ENCODE peak calls at places on chromosomes 16 and 17, in eight cellular contexts. One of them, this sample, is unnamed.

GRCh38 chr16:11992594-11993524 is 16.3 kb downstream of the SNX29 start:
- DNase-seq in heart right ventricle: no peak
- DNase-seq in stomach: no peak
- DNase-seq in nephron progenitor cell: no peak
- DNase-seq in IMR-90: no peak
- DNase-seq in transverse colon: no peak
- DNase-seq in glutamatergic neuron: no peak
- DNase-seq in coronary artery: no peak
- DNase-seq in this sample: no peak

GRCh38 chr17:57387575-57387974 is 131.3 kb downstream of the MSI2 start:
- DNase-seq in heart right ventricle: no peak
- DNase-seq in stomach: no peak
- DNase-seq in nephron progenitor cell: no peak
- DNase-seq in IMR-90: no peak
- DNase-seq in transverse colon: no peak
- DNase-seq in glutamatergic neuron: no peak
- DNase-seq in coronary artery: no peak
- DNase-seq in this sample: no peak

GRCh38 chr16:62256406-62256805 is 220.2 kb upstream of the CDH8 start:
- DNase-seq in heart right ventricle: no peak
- DNase-seq in stomach: no peak
- DNase-seq in nephron progenitor cell: no peak
- DNase-seq in IMR-90: no peak
- DNase-seq in transverse colon: no peak
- DNase-seq in glutamatergic neuron: no peak
- DNase-seq in coronary artery: no peak
- DNase-seq in this sample: no peak

GRCh38 chr17:5226940-5227878 is 7.5 kb downstream of the SCIMP start:
- DNase-seq in heart right ventricle: no peak
- DNase-seq in stomach: no peak
- DNase-seq in nephron progenitor cell: no peak
- DNase-seq in IMR-90: no peak
- DNase-seq in transverse colon: no peak
- DNase-seq in glutamatergic neuron: no peak
- DNase-seq in coronary artery: no peak
- DNase-seq in this sample: no peak

GRCh38 chr16:1012722-1013592 is 31.4 kb downstream of the SOX8 start:
- DNase-seq in heart right ventricle: no peak
- DNase-seq in stomach: no peak
- DNase-seq in nephron progenitor cell: no peak
- DNase-seq in IMR-90: no peak
- DNase-seq in transverse colon: no peak
- DNase-seq in glutamatergic neuron: no peak
- DNase-seq in coronary artery: no peak
- DNase-seq in this sample: no peak

GRCh38 chr17:14552311-14552710 is 251.4 kb downstream of the HS3ST3B1 start:
- DNase-seq in heart right ventricle: no peak
- DNase-seq in stomach: no peak
- DNase-seq in nephron progenitor cell: no peak
- DNase-seq in IMR-90: no peak
- DNase-seq in transverse colon: no peak
- DNase-seq in glutamatergic neuron: no peak
- DNase-seq in coronary artery: no peak
- DNase-seq in this sample: no peak

GRCh38 chr17:7224110-7224509 is 4.4 kb downstream of the ACADVL start:
- DNase-seq in heart right ventricle: peak
- DNase-seq in stomach: no peak
- DNase-seq in nephron progenitor cell: no peak
- DNase-seq in IMR-90: no peak
- DNase-seq in transverse colon: no peak
- DNase-seq in glutamatergic neuron: no peak
- DNase-seq in coronary artery: no peak
- DNase-seq in this sample: no peak

GRCh38 chr16:12551946-12552345 is 251.7 kb downstream of the CPPED1 start:
- DNase-seq in heart right ventricle: no peak
- DNase-seq in stomach: no peak
- DNase-seq in nephron progenitor cell: no peak
- DNase-seq in IMR-90: peak
- DNase-seq in transverse colon: no peak
- DNase-seq in glutamatergic neuron: no peak
- DNase-seq in coronary artery: no peak
- DNase-seq in this sample: peak

GRCh38 chr17:43702636-43703035 is 40.9 kb upstream of the MEOX1 start:
- DNase-seq in heart right ventricle: no peak
- DNase-seq in stomach: no peak
- DNase-seq in nephron progenitor cell: no peak
- DNase-seq in IMR-90: no peak
- DNase-seq in transverse colon: no peak
- DNase-seq in glutamatergic neuron: no peak
- DNase-seq in coronary artery: no peak
- DNase-seq in this sample: peak

GRCh38 chr17:74245145-74245817 is 28.8 kb upstream of the DNAI2 start:
- DNase-seq in heart right ventricle: no peak
- DNase-seq in stomach: no peak
- DNase-seq in nephron progenitor cell: peak
- DNase-seq in IMR-90: no peak
- DNase-seq in transverse colon: no peak
- DNase-seq in glutamatergic neuron: no peak
- DNase-seq in coronary artery: no peak
- DNase-seq in this sample: peak

GRCh38 chr17:50955160-50955559 is 89.0 kb upstream of the TOB1 start:
- DNase-seq in heart right ventricle: no peak
- DNase-seq in stomach: no peak
- DNase-seq in nephron progenitor cell: no peak
- DNase-seq in IMR-90: no peak
- DNase-seq in transverse colon: no peak
- DNase-seq in glutamatergic neuron: no peak
- DNase-seq in coronary artery: no peak
- DNase-seq in this sample: no peak

GRCh38 chr17:2758870-2759269 is 9.4 kb upstream of the CCDC92B start:
- DNase-seq in heart right ventricle: no peak
- DNase-seq in stomach: no peak
- DNase-seq in nephron progenitor cell: no peak
- DNase-seq in IMR-90: no peak
- DNase-seq in transverse colon: no peak
- DNase-seq in glutamatergic neuron: no peak
- DNase-seq in coronary artery: no peak
- DNase-seq in this sample: no peak

GRCh38 chr17:64773836-64774761 is 112.0 kb upstream of the SMURF2 start:
- DNase-seq in heart right ventricle: no peak
- DNase-seq in stomach: peak
- DNase-seq in nephron progenitor cell: peak
- DNase-seq in IMR-90: peak
- DNase-seq in transverse colon: peak
- DNase-seq in glutamatergic neuron: no peak
- DNase-seq in coronary artery: no peak
- DNase-seq in this sample: peak

GRCh38 chr17:50471009-50471905 is 2.6 kb upstream of the CHAD start:
- DNase-seq in heart right ventricle: no peak
- DNase-seq in stomach: no peak
- DNase-seq in nephron progenitor cell: no peak
- DNase-seq in IMR-90: no peak
- DNase-seq in transverse colon: no peak
- DNase-seq in glutamatergic neuron: no peak
- DNase-seq in coronary artery: no peak
- DNase-seq in this sample: no peak

GRCh38 chr16:57893559-57894389 is 77.2 kb downstream of the CNGB1 start:
- DNase-seq in heart right ventricle: no peak
- DNase-seq in stomach: no peak
- DNase-seq in nephron progenitor cell: no peak
- DNase-seq in IMR-90: peak
- DNase-seq in transverse colon: no peak
- DNase-seq in glutamatergic neuron: no peak
- DNase-seq in coronary artery: no peak
- DNase-seq in this sample: no peak

GRCh38 chr17:79952915-79953314 is 82.8 kb downstream of the TBC1D16 start:
- DNase-seq in heart right ventricle: no peak
- DNase-seq in stomach: no peak
- DNase-seq in nephron progenitor cell: no peak
- DNase-seq in IMR-90: no peak
- DNase-seq in transverse colon: no peak
- DNase-seq in glutamatergic neuron: no peak
- DNase-seq in coronary artery: peak
- DNase-seq in this sample: peak

GRCh38 chr16:30941600-30942420 is 7.1 kb upstream of the ORAI3 start:
- DNase-seq in heart right ventricle: peak
- DNase-seq in stomach: peak
- DNase-seq in nephron progenitor cell: peak
- DNase-seq in IMR-90: peak
- DNase-seq in transverse colon: peak
- DNase-seq in glutamatergic neuron: peak
- DNase-seq in coronary artery: no peak
- DNase-seq in this sample: peak

GRCh38 chr17:40510328-40510648 is 8.9 kb upstream of the TNS4 start:
- DNase-seq in heart right ventricle: no peak
- DNase-seq in stomach: no peak
- DNase-seq in nephron progenitor cell: no peak
- DNase-seq in IMR-90: peak
- DNase-seq in transverse colon: no peak
- DNase-seq in glutamatergic neuron: no peak
- DNase-seq in coronary artery: no peak
- DNase-seq in this sample: peak

GRCh38 chr16:54316095-54316494 is 29.5 kb upstream of the IRX3 start:
- DNase-seq in heart right ventricle: no peak
- DNase-seq in stomach: no peak
- DNase-seq in nephron progenitor cell: no peak
- DNase-seq in IMR-90: no peak
- DNase-seq in transverse colon: no peak
- DNase-seq in glutamatergic neuron: no peak
- DNase-seq in coronary artery: no peak
- DNase-seq in this sample: no peak

DNA sequence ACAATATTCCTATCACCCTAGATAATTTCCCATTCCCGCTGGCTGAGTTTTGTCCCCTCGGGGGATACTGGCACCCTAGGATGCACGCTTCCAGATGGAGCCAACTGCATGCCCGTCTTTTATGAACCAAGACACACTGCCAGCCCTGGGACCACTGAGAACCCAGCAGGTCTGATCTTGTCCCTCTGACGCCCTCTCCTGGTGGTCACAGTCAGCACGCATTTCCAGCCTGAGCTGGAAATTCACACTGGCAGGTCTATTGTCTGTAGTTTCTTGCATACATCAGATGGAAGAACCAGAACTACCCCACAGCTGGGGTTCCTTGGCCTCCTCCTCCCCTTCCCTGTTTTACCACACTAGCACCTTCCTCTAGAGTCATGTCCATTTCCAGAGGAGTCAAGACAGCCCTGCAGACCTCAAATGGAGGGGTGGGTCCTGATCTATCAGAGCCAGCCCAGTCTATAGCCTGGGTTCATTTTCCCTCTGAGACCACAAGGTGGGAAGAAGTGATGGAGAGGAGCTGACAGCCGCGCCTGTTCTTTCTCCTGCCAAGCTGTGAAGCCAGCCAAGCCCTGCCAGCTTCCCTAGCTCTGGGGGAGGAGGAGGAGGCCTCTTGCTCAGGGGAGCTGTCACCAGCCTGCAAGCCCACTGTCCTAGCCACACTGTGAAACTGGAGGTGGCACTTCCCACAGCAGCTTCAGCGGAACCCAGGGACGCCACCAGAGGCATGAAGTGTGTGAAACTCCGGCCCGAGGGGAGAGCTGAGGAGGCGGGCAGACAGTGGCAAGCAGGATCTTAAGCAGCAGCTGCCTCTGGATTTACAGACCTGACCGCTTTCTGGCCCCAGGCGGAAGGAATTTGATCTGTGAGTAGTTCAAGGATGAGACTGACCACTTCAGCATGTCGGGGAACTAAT is 29.3 kb downstream of the MXRA7 start:
- DNase-seq in heart right ventricle: peak
- DNase-seq in stomach: peak
- DNase-seq in nephron progenitor cell: peak
- DNase-seq in IMR-90: peak
- DNase-seq in transverse colon: peak
- DNase-seq in glutamatergic neuron: peak
- DNase-seq in coronary artery: no peak
- DNase-seq in this sample: peak
- TF ChIP-seq CTCF in heart right ventricle: peak
- TF ChIP-seq CTCF in stomach: no peak
- TF ChIP-seq CTCF in nephron progenitor cell: peak
- TF ChIP-seq CTCF in IMR-90: peak
- TF ChIP-seq CTCF in transverse colon: peak
- TF ChIP-seq CTCF in glutamatergic neuron: peak
- TF ChIP-seq CTCF in coronary artery: peak
- TF ChIP-seq CTCF in this sample: peak

DNA sequence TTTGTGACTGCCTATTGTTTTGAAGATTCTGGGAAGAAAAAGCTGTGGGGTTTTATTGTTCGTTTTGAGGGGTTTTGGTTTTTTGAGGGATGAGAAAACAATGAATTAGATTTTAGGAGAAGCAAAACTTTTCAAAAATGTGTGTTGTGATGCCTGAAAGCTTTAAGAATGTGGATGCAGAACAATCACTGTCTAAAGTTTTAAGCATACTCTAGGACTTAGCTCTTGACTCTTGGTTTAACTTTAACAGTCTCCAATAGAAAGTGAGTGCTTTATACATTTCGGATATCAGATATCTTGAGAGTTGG is 914 bp downstream of the CFAP52 start:
- DNase-seq in heart right ventricle: no peak
- DNase-seq in stomach: no peak
- DNase-seq in nephron progenitor cell: no peak
- DNase-seq in IMR-90: no peak
- DNase-seq in transverse colon: no peak
- DNase-seq in glutamatergic neuron: no peak
- DNase-seq in coronary artery: no peak
- DNase-seq in this sample: no peak
- TF ChIP-seq CTCF in heart right ventricle: no peak
- TF ChIP-seq CTCF in stomach: no peak
- TF ChIP-seq CTCF in nephron progenitor cell: no peak
- TF ChIP-seq CTCF in IMR-90: no peak
- TF ChIP-seq CTCF in transverse colon: no peak
- TF ChIP-seq CTCF in glutamatergic neuron: no peak
- TF ChIP-seq CTCF in coronary artery: no peak
- TF ChIP-seq CTCF in this sample: no peak

DNA sequence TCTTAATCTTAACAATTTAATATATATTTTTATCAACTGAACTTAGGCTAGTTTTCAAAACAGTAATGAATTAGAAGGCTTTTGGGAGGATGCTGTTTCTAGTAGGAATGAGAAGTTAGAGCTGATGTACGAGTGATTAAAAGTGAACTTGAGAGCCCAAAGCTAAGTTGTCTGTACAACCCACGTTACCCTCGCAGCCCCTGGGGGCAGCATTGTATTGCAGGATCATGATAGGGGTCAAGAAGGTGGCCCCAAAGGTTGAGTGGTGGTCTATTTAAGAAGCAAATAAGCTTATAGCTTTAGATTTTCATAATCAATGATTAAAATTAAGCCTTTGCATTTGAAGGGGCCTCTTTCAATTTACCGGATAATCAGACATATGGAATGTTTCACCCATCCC is 33.7 kb upstream of the ALDH3A2 start:
- DNase-seq in heart right ventricle: no peak
- DNase-seq in stomach: no peak
- DNase-seq in nephron progenitor cell: no peak
- DNase-seq in IMR-90: no peak
- DNase-seq in transverse colon: no peak
- DNase-seq in glutamatergic neuron: no peak
- DNase-seq in coronary artery: no peak
- DNase-seq in this sample: peak
- TF ChIP-seq CTCF in heart right ventricle: no peak
- TF ChIP-seq CTCF in stomach: no peak
- TF ChIP-seq CTCF in nephron progenitor cell: no peak
- TF ChIP-seq CTCF in IMR-90: no peak
- TF ChIP-seq CTCF in transverse colon: no peak
- TF ChIP-seq CTCF in glutamatergic neuron: no peak
- TF ChIP-seq CTCF in coronary artery: no peak
- TF ChIP-seq CTCF in this sample: peak

GRCh38 chr17:11264183-11264871 is 23.3 kb downstream of the SHISA6 start:
- DNase-seq in heart right ventricle: no peak
- DNase-seq in stomach: no peak
- DNase-seq in nephron progenitor cell: no peak
- DNase-seq in IMR-90: no peak
- DNase-seq in transverse colon: no peak
- DNase-seq in glutamatergic neuron: no peak
- DNase-seq in coronary artery: no peak
- DNase-seq in this sample: no peak
- TF ChIP-seq CTCF in heart right ventricle: no peak
- TF ChIP-seq CTCF in stomach: no peak
- TF ChIP-seq CTCF in nephron progenitor cell: peak
- TF ChIP-seq CTCF in IMR-90: no peak
- TF ChIP-seq CTCF in transverse colon: peak
- TF ChIP-seq CTCF in glutamatergic neuron: peak
- TF ChIP-seq CTCF in coronary artery: no peak
- TF ChIP-seq CTCF in this sample: peak

This sample was measured in endodermal cell.